ENCODE peak calls at places on chromosomes 13 and 19, in four cellular contexts. Z is adrenal gland, K is transverse colon, L is lower lobe of right lung. F is an unnamed sample.

GRCh38 chr13:25963681-25964080 is 88.1 kb downstream of the SHISA2 start:
- DNase-seq in Z (no peak), K (no peak), L (no peak), F (peak; percentile 29)

GRCh38 chr13:40161008-40161694 is 505.3 kb downstream of the FOXO1 start:
- DNase-seq in Z (no peak), K (no peak), L (no peak), F (no peak)

GRCh38 chr13:19984430-19985218 is 26.1 kb downstream of the ZMYM2 start:
- DNase-seq in L (no peak), K (no peak), Z (no peak), F (peak; percentile 63)

GRCh38 chr13:69619651-69620050 is 488.0 kb upstream of the ATXN8OS start:
- DNase-seq in L (no peak), Z (no peak), K (no peak), F (no peak)

GRCh38 chr13:25862156-25862555 is 189.7 kb downstream of the SHISA2 start:
- DNase-seq in Z (no peak), L (no peak), K (no peak), F (no peak)

GRCh38 chr13:79771493-79771892 is 290.5 kb downstream of the NDFIP2 start:
- DNase-seq in L (no peak), Z (no peak), K (no peak), F (no peak)

GRCh38 chr13:76848596-76848995 is 37.6 kb downstream of the KCTD12 start:
- DNase-seq in L (peak; percentile 52), K (no peak), Z (no peak), F (peak; percentile 77)

GRCh38 chr19:51084505-51084904 is 1.8 kb upstream of the KLK14 start:
- DNase-seq in K (no peak), Z (no peak), L (no peak), F (no peak)

GRCh38 chr19:17943284-17944221 is 10.7 kb downstream of the CCDC124 start:
- DNase-seq in Z (peak; percentile 69), K (no peak), L (no peak), F (peak; percentile 18)

GRCh38 chr13:26300140-26300539 is 46.2 kb downstream of the CDK8 start:
- DNase-seq in L (no peak), Z (no peak), K (no peak), F (peak; percentile 64)

GRCh38 chr13:50898338-50898737 is 11.3 kb upstream of the RNASEH2B start:
- DNase-seq in K (no peak), Z (no peak), L (no peak), F (no peak)

GRCh38 chr13:51134763-51135365 is 23.8 kb upstream of the C13orf42 start:
- DNase-seq in L (no peak), K (no peak), Z (no peak), F (no peak)

GRCh38 chr13:67466569-67466968 is 236.4 kb upstream of the PCDH9 start:
- DNase-seq in Z (no peak), L (no peak), K (no peak), F (no peak)

GRCh38 chr13:79457948-79458347 is 23.0 kb upstream of the NDFIP2 start:
- DNase-seq in Z (no peak), K (no peak), L (no peak), F (peak; percentile 71)

GRCh38 chr19:46659151-46660007 is 1.6 kb downstream of the DACT3 start:
- DNase-seq in K (peak; percentile 31), L (peak; percentile 51), Z (peak; percentile 42), F (peak; percentile 50)

GRCh38 chr19:14476663-14477401 is 1.7 kb upstream of the PTGER1 start:
- DNase-seq in L (no peak), K (peak; percentile 46), Z (no peak), F (peak; percentile 92)

GRCh38 chr13:25217023-25217909 is 45.2 kb upstream of the AMER2 start:
- DNase-seq in L (no peak), Z (no peak), K (no peak), F (no peak)

GRCh38 chr19:58034476-58034790 is 608 bp downstream of the ZSCAN1 start:
- DNase-seq in K (no peak), Z (no peak), L (no peak), F (no peak)

GRCh38 chr19:10390652-10391286 is 10.4 kb upstream of the TYK2 start:
- DNase-seq in Z (peak; percentile 71), K (peak; percentile 71), L (peak; percentile 70), F (peak; percentile 77)

GRCh38 chr13:45537506-45537905 is 72.8 kb downstream of the COG3 start:
- DNase-seq in L (no peak), Z (no peak), K (no peak), F (no peak)

GRCh38 chr13:30835442-30835841 is 70.6 kb upstream of the MEDAG start:
- DNase-seq in K (peak; percentile 68), L (no peak), Z (no peak), F (no peak)

GRCh38 chr19:33193269-33193863 is 764 bp upstream of the LRP3 start:
- DNase-seq in Z (no peak), L (peak; percentile 21), K (no peak), F (no peak)

GRCh38 chr13:44266305-44266704 is 107.3 kb upstream of the SERP2 start:
- DNase-seq in Z (no peak), K (no peak), L (no peak), F (no peak)

GRCh38 chr13:104043184-104043583 is 977.0 kb upstream of the SLC10A2 start:
- DNase-seq in L (no peak), K (no peak), Z (no peak), F (no peak)

GRCh38 chr19:2274937-2275535 is 6.9 kb downstream of the PEAK3 start:
- DNase-seq in K (peak; percentile 80), L (peak; percentile 80), Z (peak; percentile 78), F (peak; percentile 77)

GRCh38 chr19:7483720-7484201 is 5.1 kb downstream of the PEX11G start:
- DNase-seq in L (no peak), Z (peak; percentile 71), K (no peak), F (no peak)

GRCh38 chr19:18280247-18281081 is 958 bp downstream of the JUND start:
- DNase-seq in L (peak; percentile 90), K (peak; percentile 87), Z (peak; percentile 85), F (peak; percentile 78)

GRCh38 chr19:11594084-11594483 is 3.2 kb upstream of the ZNF627 start:
- DNase-seq in K (no peak), Z (no peak), L (no peak), F (no peak)

GRCh38 chr13:67416047-67416925 is 186.2 kb upstream of the PCDH9 start:
- DNase-seq in Z (no peak), L (peak; percentile 54), K (no peak), F (peak; percentile 66)

GRCh38 chr19:31364956-31365355 is 15.7 kb upstream of the TSHZ3 start:
- DNase-seq in L (no peak), Z (no peak), K (no peak), F (no peak)

GRCh38 chr13:27269114-27269665 is 1.4 kb upstream of the RASL11A start:
- DNase-seq in L (no peak), Z (no peak), K (no peak), F (no peak)

GRCh38 chr19:13040916-13041292 is 45.6 kb downstream of the NFIX start:
- DNase-seq in Z (no peak), K (no peak), L (no peak), F (no peak)

GRCh38 chr19:33938821-33939220 is 142.2 kb downstream of the KCTD15 start:
- DNase-seq in K (no peak), Z (no peak), L (peak; percentile 69), F (no peak)

GRCh38 chr19:48624791-48625723 is 5.8 kb downstream of the SPHK2 start:
- DNase-seq in L (peak; percentile 49), Z (no peak), K (peak; percentile 79), F (peak; percentile 23)

GRCh38 chr13:85261757-85262346 is 537.4 kb downstream of the SLITRK6 start:
- DNase-seq in Z (no peak), L (no peak), K (no peak), F (peak; percentile 28)

GRCh38 chr13:113632706-113633484 is 25.1 kb downstream of the ATP4B start:
- DNase-seq in K (no peak), Z (no peak), L (peak; percentile 15), F (no peak)

GRCh38 chr13:66195238-66195637 is 1034.9 kb downstream of the PCDH9 start:
- DNase-seq in Z (no peak), L (no peak), K (no peak), F (no peak)

GRCh38 chr13:84917252-84917878 is 881.9 kb downstream of the SLITRK6 start:
- DNase-seq in L (no peak), Z (no peak), K (no peak), F (peak; percentile 30)

GRCh38 chr19:48190288-48191284 is 20.1 kb downstream of the ZSWIM9 start:
- DNase-seq in L (no peak), Z (no peak), K (peak; percentile 26), F (peak; percentile 17)

DNA sequence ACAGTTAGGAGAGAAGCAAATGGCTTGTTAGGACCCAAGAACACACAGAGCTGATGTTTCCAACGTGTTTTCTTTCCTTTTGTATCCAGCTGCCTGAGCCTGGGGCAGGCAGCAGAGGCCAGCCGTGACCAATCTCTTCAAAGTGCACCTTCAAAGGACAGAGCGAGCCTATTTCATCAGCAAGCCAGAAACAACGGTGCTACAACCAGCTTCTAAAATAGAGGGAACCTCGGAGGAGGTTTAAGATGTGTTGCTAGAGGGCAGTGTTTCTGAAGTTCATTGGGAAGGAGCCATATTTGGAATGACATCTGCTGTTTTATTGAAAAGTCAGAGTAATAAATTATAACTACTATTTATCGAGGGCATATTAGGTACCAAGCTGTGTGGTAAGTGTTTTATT is 56.2 kb upstream of the RFC3 start:
- DNase-seq in K (no peak), Z (no peak), L (no peak), F (peak; percentile 8)
- TF ChIP-seq CTCF in K (no peak), Z (no peak), L (no peak), F (no peak)

GRCh38 chr19:29871143-29871542 is 59.4 kb downstream of the CCNE1 start:
- DNase-seq in Z (no peak), K (no peak), L (no peak), F (no peak)
- H3K27ac ChIP-seq in Z (no peak overlapping the region), K (no peak overlapping the region), L (no peak overlapping the region), F (no peak overlapping the region)

DNA sequence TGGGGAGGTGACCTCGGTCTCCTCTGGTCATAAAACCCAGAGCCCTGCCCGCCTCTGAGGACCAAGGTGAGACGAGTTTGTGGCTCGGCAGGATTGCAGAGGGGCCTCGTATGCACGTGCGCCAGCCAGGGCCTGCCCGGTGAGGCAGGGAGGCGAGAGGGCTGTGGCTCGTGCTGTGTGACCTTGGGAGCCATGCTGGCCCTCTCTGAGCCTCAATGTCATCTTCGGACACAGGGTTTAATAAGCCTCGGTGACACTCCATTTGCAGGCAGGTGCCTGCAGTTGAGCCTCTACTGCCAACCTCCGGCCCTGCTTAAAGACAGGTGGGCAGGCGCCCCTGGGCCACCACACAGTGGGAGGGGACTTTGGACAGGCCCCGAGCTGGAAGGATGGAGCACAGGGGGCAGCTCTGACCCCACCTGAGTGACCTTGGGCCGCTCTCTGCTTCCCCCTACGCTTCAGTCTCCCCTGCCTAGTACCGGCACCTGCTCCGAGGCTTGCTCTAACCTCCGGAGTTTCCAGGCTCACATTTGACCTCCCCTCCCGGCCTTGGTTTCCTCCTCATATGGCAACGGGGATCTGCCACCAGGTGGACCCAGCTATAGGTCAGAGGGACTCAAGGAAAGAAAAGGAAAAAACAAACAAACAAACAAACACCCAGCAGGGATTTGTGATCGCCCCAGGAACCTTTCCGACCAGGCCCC is 3.2 kb downstream of the ZBTB7A start:
- DNase-seq in K (peak; percentile 61), Z (no peak), L (peak; percentile 45), F (no peak)
- TF ChIP-seq CTCF in K (no peak), Z (no peak), L (no peak), F (peak; percentile 8)

GRCh38 chr13:52599037-52599852 is 43.0 kb upstream of the HNRNPA1L2 start:
- DNase-seq in K (no peak), Z (no peak), L (no peak), F (peak; percentile 70)
- H3K27ac ChIP-seq in K (peak overlapping the region; percentile 62), Z (peak overlapping the region; percentile 36), L (peak overlapping the region; percentile 81), F (no peak overlapping the region)

GRCh38 chr19:19320362-19321142 is at the start of the genes MAU2 and SUGP1:
- DNase-seq in K (peak; percentile 92), L (peak; percentile 93), Z (peak; percentile 87), F (peak; percentile 94)
- TF ChIP-seq CTCF in K (peak; percentile 44), L (peak; percentile 53), Z (no peak), F (peak; percentile 36)

GRCh38 chr13:23671902-23672301 is 101.7 kb downstream of the TNFRSF19 start:
- DNase-seq in K (no peak), Z (no peak), L (no peak), F (peak; percentile 46)
- H3K27ac ChIP-seq in K (no peak overlapping the region), Z (no peak overlapping the region), L (peak overlapping the region; percentile 27), F (no peak overlapping the region)